ENCODE peak calls at places on chromosomes 5 and 9, in six cellular contexts. B is aorta; X is AG04450; G is CD4-positive, alpha-beta T cell; K is heart right ventricle; U is GM23248. C is an unnamed sample.
A peak's percentile ranks its signal among the peaks of the same experiment; 100 is the strongest.

GRCh38 chr5:54544044-54544443 is 26.5 kb downstream of the SNX18 start:
- DNase-seq in X (no peak), K (no peak), U (no peak), G (no peak), B (no peak), C (no peak)

GRCh38 chr5:52582313-52582712 is 205.4 kb upstream of the ITGA1 start:
- DNase-seq in G (no peak), X (no peak), U (no peak), B (no peak), K (no peak), C (no peak)

GRCh38 chr9:38423939-38424843 is at the start of gene IGFBPL1:
- DNase-seq in X (no peak), B (no peak), U (peak; percentile 55), K (no peak), G (no peak), C (no peak)

GRCh38 chr5:51960617-51961115 is 577.4 kb downstream of the ISL1 start:
- DNase-seq in X (no peak), K (no peak), B (no peak), G (no peak), U (peak; percentile 7), C (no peak)

GRCh38 chr9:123000371-123001068 is 32.9 kb upstream of the GPR21 start:
- DNase-seq in X (no peak), K (no peak), G (no peak), U (peak; percentile 17), B (no peak), C (no peak)

GRCh38 chr5:54900906-54901725 is 84.3 kb downstream of the ESM1 start:
- DNase-seq in X (peak; percentile 83), B (no peak), G (no peak), K (no peak), U (peak; percentile 94), C (peak; percentile 21)

GRCh38 chr9:115360122-115360521 is 242.2 kb upstream of the TNC start:
- DNase-seq in B (no peak), G (no peak), K (no peak), U (no peak), X (no peak), C (no peak)

GRCh38 chr9:108296056-108296455 is 559.7 kb downstream of the ACTL7B start:
- DNase-seq in X (peak; percentile 15), K (no peak), U (peak; percentile 89), G (no peak), B (no peak), C (no peak)

GRCh38 chr9:15370496-15371464 is 51.9 kb upstream of the SNAPC3 start:
- DNase-seq in K (no peak), X (no peak), G (no peak), U (peak; percentile 14), B (no peak), C (peak; percentile 54)

GRCh38 chr9:81146684-81147337 is 542.5 kb downstream of the TLE1 start:
- DNase-seq in B (no peak), G (no peak), K (no peak), U (no peak), X (no peak), C (no peak)

GRCh38 chr5:76851713-76852369 is 2.0 kb downstream of the S100Z start:
- DNase-seq in K (peak; percentile 41), U (no peak), B (no peak), X (no peak), G (no peak), C (no peak)

GRCh38 chr9:12516573-12516972 is 176.6 kb upstream of the TYRP1 start:
- DNase-seq in X (no peak), U (no peak), B (no peak), G (no peak), K (no peak), C (no peak)

GRCh38 chr5:2455878-2456277 is 295.6 kb downstream of the IRX2 start:
- DNase-seq in K (no peak), X (no peak), G (no peak), U (no peak), B (no peak), C (no peak)

GRCh38 chr5:150468206-150468605 is 18.7 kb upstream of the RPS14 start:
- DNase-seq in X (no peak), G (no peak), K (no peak), U (no peak), B (no peak), C (no peak)

GRCh38 chr5:90983148-90983547 is 400.0 kb downstream of the ARRDC3 start:
- DNase-seq in G (no peak), X (no peak), U (peak; percentile 49), K (no peak), B (no peak), C (no peak)

GRCh38 chr9:133514475-133515239 is 10.1 kb downstream of the MYMK start:
- DNase-seq in X (no peak), U (no peak), K (peak; percentile 54), G (no peak), B (no peak), C (peak; percentile 77)

GRCh38 chr5:7683753-7684152 is 167.2 kb downstream of the CFAP90 start:
- DNase-seq in X (no peak), U (no peak), G (no peak), K (no peak), B (no peak), C (no peak)

GRCh38 chr5:148374693-148375360 is 8.9 kb upstream of the FBXO38 start:
- DNase-seq in K (no peak), G (no peak), B (no peak), X (no peak), U (peak; percentile 74), C (no peak)

GRCh38 chr5:757931-758697 is 26.4 kb downstream of the ZDHHC11B start:
- DNase-seq in U (no peak), G (peak; percentile 36), B (peak; percentile 86), X (no peak), K (peak; percentile 90), C (peak; percentile 20)

GRCh38 chr5:149881874-149882273 is 62.7 kb downstream of the PDE6A start:
- DNase-seq in G (no peak), B (no peak), K (no peak), U (no peak), X (no peak), C (no peak)

GRCh38 chr9:4970970-4971641 is 14.0 kb upstream of the JAK2 start:
- DNase-seq in K (no peak), B (no peak), X (no peak), U (no peak), G (no peak), C (no peak)

GRCh38 chr9:123629531-123629930 is 273.5 kb downstream of the CRB2 start:
- DNase-seq in K (no peak), U (no peak), B (no peak), X (no peak), G (no peak), C (no peak)

GRCh38 chr5:142938201-142938600 is 168.0 kb downstream of the ARHGAP26 start:
- DNase-seq in U (no peak), X (no peak), K (no peak), G (no peak), B (no peak), C (no peak)

GRCh38 chr5:136038635-136039034 is 9.8 kb downstream of the TGFBI start:
- DNase-seq in B (no peak), G (no peak), K (no peak), X (peak; percentile 39), U (peak; percentile 78), C (no peak)

GRCh38 chr9:137167752-137168574 is 1.9 kb downstream of the LRRC26 start:
- DNase-seq in U (no peak), K (no peak), X (no peak), B (no peak), G (no peak), C (no peak)

GRCh38 chr9:117706421-117707150 is 2.4 kb downstream of the TLR4 start:
- DNase-seq in G (no peak), K (no peak), X (no peak), B (no peak), U (peak; percentile 33), C (no peak)

GRCh38 chr5:139193928-139194327 is 4.2 kb downstream of the SIL1 start:
- DNase-seq in B (no peak), G (no peak), K (no peak), U (peak; percentile 44), X (no peak), C (no peak)

GRCh38 chr5:117107859-117108258 is 533.2 kb upstream of the SEMA6A start:
- DNase-seq in X (no peak), U (no peak), K (no peak), B (no peak), G (no peak), C (no peak)

GRCh38 chr9:134206317-134207300 is 42.2 kb upstream of the RNU6ATAC start:
- DNase-seq in B (peak; percentile 73), G (no peak), X (no peak), U (no peak), K (no peak), C (no peak)

GRCh38 chr5:145510324-145510723 is 324.8 kb downstream of the PRELID2 start:
- DNase-seq in B (no peak), G (no peak), U (peak; percentile 53), K (no peak), X (peak; percentile 18), C (no peak)

DNA sequence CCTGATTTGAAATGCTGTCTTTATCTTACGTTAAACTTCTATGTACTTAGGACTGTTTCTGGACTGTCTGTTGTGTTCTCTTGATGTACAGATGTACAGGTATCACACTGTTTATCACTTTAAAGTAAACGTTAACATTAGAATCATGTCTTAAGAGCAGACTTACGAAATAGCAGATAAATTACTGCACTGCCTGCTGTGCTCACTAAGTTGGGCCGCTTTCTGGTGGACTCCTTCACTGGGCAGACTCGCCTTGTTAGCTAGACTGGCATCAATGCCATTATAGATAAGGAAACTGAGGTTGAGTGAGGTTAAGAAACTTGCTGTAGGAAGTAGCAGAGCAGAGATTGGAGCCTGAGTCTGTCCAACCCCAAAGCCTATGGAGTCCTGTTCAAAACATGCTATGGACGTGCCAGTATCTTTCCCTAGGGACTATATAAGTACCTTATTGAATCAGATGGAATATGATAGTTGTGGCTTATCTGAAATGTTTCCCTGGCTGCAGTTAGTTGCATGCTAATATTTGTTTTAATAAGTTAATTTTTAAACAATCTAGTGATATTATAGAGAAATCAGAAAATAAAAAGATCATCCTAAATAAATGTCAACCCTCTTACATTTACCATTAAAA is 16.9 kb downstream of the ZNF618 start:
- DNase-seq in B (no peak), X (no peak), G (no peak), K (no peak), U (no peak), C (no peak)
- H3K27me3 ChIP-seq in B (no peaks in the 10 kb centered on the region), X (no peaks in the 10 kb centered on the region), G (no peaks in the 10 kb centered on the region), K (no peaks in the 10 kb centered on the region), U (no peaks in the 10 kb centered on the region), C (no peaks in the 10 kb centered on the region)

GRCh38 chr5:30918171-30918570 is 275.3 kb upstream of the CDH6 start:
- DNase-seq in X (no peak), K (no peak), B (no peak), U (peak; percentile 40), G (no peak), C (no peak)
- H3K27me3 ChIP-seq in X (no peaks in the 10 kb centered on the region), K (no peaks in the 10 kb centered on the region), B (no peaks in the 10 kb centered on the region), U (no peaks in the 10 kb centered on the region), G (no peaks in the 10 kb centered on the region), C (no peaks in the 10 kb centered on the region)

GRCh38 chr5:176797456-176798093 is 12.8 kb upstream of the UNC5A start:
- DNase-seq in K (no peak), U (no peak), G (no peak), X (no peak), B (no peak), C (no peak)
- H3K27me3 ChIP-seq in K (peaks cover 75% of the 10 kb centered on the region), U (peaks cover 47% of the 10 kb centered on the region), G (peaks cover 18% of the 10 kb centered on the region), X (peaks cover 45% of the 10 kb centered on the region), B (no peaks in the 10 kb centered on the region), C (no peaks in the 10 kb centered on the region)

GRCh38 chr9:86975571-86975970 is 28.3 kb upstream of the GAS1 start:
- DNase-seq in K (no peak), X (no peak), B (no peak), G (no peak), U (peak; percentile 23), C (no peak)
- H3K27me3 ChIP-seq in K (no peaks in the 10 kb centered on the region), X (no peaks in the 10 kb centered on the region), B (no peaks in the 10 kb centered on the region), G (peaks cover 24% of the 10 kb centered on the region), U (no peaks in the 10 kb centered on the region), C (no peaks in the 10 kb centered on the region)

GRCh38 chr5:31800351-31800750 is 161.4 kb downstream of the PDZD2 start:
- DNase-seq in G (no peak), X (no peak), B (no peak), U (no peak), K (no peak), C (no peak)
- H3K27me3 ChIP-seq in G (peaks cover 5% of the 10 kb centered on the region), X (peaks cover 5% of the 10 kb centered on the region), B (no peaks in the 10 kb centered on the region), U (peaks cover 13% of the 10 kb centered on the region), K (no peaks in the 10 kb centered on the region), C (no peaks in the 10 kb centered on the region)

C was measured in ovary.